ENCODE peak calls at places on chromosome 20, in six cellular contexts. B, G, N, M, S and I are unnamed samples.

GRCh38 chr20:63471002-63471718 is 1.3 kb downstream of the KCNQ2 start:
- DNase-seq in B (no peak), S (no peak), N (peak), G (no peak), M (no peak), I (no peak)

GRCh38 chr20:47778398-47779354 is 6.6 kb downstream of the SULF2 start:
- DNase-seq in G (no peak), N (no peak), B (no peak), S (no peak), M (no peak), I (no peak)

GRCh38 chr20:17617212-17617867 is 47.5 kb downstream of the DSTN start:
- DNase-seq in N (peak), M (no peak), G (peak), B (peak), S (peak), I (peak)

GRCh38 chr20:63232235-63233060 is 3.3 kb upstream of the BIRC7 start:
- DNase-seq in N (no peak), S (no peak), M (no peak), G (peak), B (no peak), I (peak)

GRCh38 chr20:1879369-1879768 is 15.8 kb upstream of the SIRPA start:
- DNase-seq in B (no peak), M (no peak), G (no peak), S (no peak), N (no peak), I (no peak)

GRCh38 chr20:23106271-23106851 is 20.2 kb upstream of the CD93 start:
- DNase-seq in G (no peak), B (no peak), N (no peak), S (peak), M (no peak), I (peak)

GRCh38 chr20:4112490-4113420 is 97.4 kb upstream of the RNF24 start:
- DNase-seq in M (no peak), B (no peak), G (peak), S (peak), N (no peak), I (peak)

GRCh38 chr20:8043687-8044278 is 24.2 kb upstream of the TMX4 start:
- DNase-seq in M (no peak), B (no peak), S (no peak), G (peak), N (peak), I (peak)

GRCh38 chr20:33005132-33005566 is 916 bp upstream of the SUN5 start:
- DNase-seq in S (no peak), B (no peak), N (peak), G (peak), M (no peak), I (no peak)

GRCh38 chr20:59015812-59016711 is 3.2 kb upstream of the TUBB1 start:
- DNase-seq in S (no peak), B (peak), M (no peak), N (no peak), G (no peak), I (no peak)

GRCh38 chr20:63937596-63937995 is 18.6 kb downstream of the UCKL1 start:
- DNase-seq in M (no peak), G (no peak), S (no peak), B (no peak), N (no peak), I (no peak)

GRCh38 chr20:9935285-9935684 is 96.4 kb upstream of the PAK5 start:
- DNase-seq in G (no peak), B (no peak), M (no peak), N (no peak), S (no peak), I (no peak)

GRCh38 chr20:35490736-35491181 is 35.4 kb downstream of the CEP250 start:
- DNase-seq in S (no peak), B (no peak), M (peak), N (no peak), G (no peak), I (no peak)

GRCh38 chr20:22381812-22382416 is 202.5 kb downstream of the FOXA2 start:
- DNase-seq in M (no peak), S (no peak), G (no peak), N (no peak), B (no peak), I (no peak)

GRCh38 chr20:1185316-1185741 is 548 bp upstream of the TMEM74B start:
- DNase-seq in N (peak), M (no peak), B (no peak), G (no peak), S (no peak), I (no peak)

GRCh38 chr20:64041040-64041780 is 5.2 kb downstream of the C20orf204 start:
- DNase-seq in S (no peak), B (peak), G (no peak), N (no peak), M (no peak), I (no peak)

GRCh38 chr20:14775778-14776177 is 438.4 kb upstream of the FLRT3 start:
- DNase-seq in S (peak), B (no peak), M (no peak), N (no peak), G (peak), I (peak)

GRCh38 chr20:38791291-38791690 is 14.2 kb upstream of the PPP1R16B start:
- DNase-seq in M (no peak), B (no peak), G (no peak), N (no peak), S (no peak), I (no peak)

GRCh38 chr20:46458891-46459750 is 52.7 kb upstream of the ELMO2 start:
- DNase-seq in S (peak), G (no peak), N (peak), B (peak), M (no peak), I (no peak)